ENCODE peak calls at places on chromosomes 5 and 9, in nine cellular contexts. Y is Calu3; G is CD8-positive, alpha-beta T cell; E is WTC11; N is fibroblast of mammary gland; W is breast epithelium; C is GM12865; Z is endothelial cell of umbilical vein; Q is tibial artery. H is an unnamed sample.
A peak's percentile ranks its signal among the peaks of the same experiment; 100 is the strongest.

GRCh38 chr9:113620377-113621161 is 157.0 kb downstream of the RGS3 start:
- DNase-seq in Y (peak; percentile 81), G (no peak), E (no peak), N (peak; percentile 79), W (peak; percentile 79), C (no peak), Z (peak; percentile 96), Q (peak; percentile 67), H (peak; percentile 95)

GRCh38 chr5:53642006-53642405 is 81.6 kb downstream of the NDUFS4 start:
- DNase-seq in Y (peak; percentile 22), G (no peak), E (no peak), N (peak; percentile 13), W (no peak), C (no peak), Z (peak; percentile 35), Q (no peak), H (no peak)

GRCh38 chr5:139377226-139377625 is 5.9 kb downstream of the SLC23A1 start:
- DNase-seq in Y (no peak), G (no peak), E (no peak), N (no peak), W (no peak), C (no peak), Z (no peak), Q (no peak), H (no peak)

GRCh38 chr9:3865373-3865772 is 339.6 kb upstream of the RFX3 start:
- DNase-seq in Y (no peak), G (no peak), E (no peak), N (peak; percentile 86), W (no peak), C (no peak), Z (peak; percentile 6), Q (no peak), H (peak; percentile 35)

GRCh38 chr5:76737846-76738245 is 21.9 kb downstream of the F2R start:
- DNase-seq in Y (no peak), G (no peak), E (no peak), N (no peak), W (no peak), C (no peak), Z (no peak), Q (no peak), H (no peak)

GRCh38 chr9:18970393-18970792 is 62.6 kb downstream of the SAXO1 start:
- DNase-seq in Y (no peak), G (no peak), E (no peak), N (no peak), W (no peak), C (no peak), Z (no peak), Q (no peak), H (no peak)

GRCh38 chr9:14322211-14323082 is 8.5 kb upstream of the NFIB start:
- DNase-seq in Y (peak; percentile 88), G (peak; percentile 63), E (peak; percentile 90), N (peak; percentile 83), W (peak; percentile 90), C (peak; percentile 90), Z (peak; percentile 93), Q (peak; percentile 91), H (peak; percentile 94)

GRCh38 chr9:126411225-126411947 is 84.8 kb downstream of the MVB12B start:
- DNase-seq in Y (no peak), G (peak; percentile 68), E (no peak), N (no peak), W (no peak), C (peak; percentile 84), Z (no peak), Q (no peak), H (no peak)

GRCh38 chr9:121744687-121745395 is 93.4 kb downstream of the DAB2IP start:
- DNase-seq in Y (no peak), G (peak; percentile 12), E (no peak), N (no peak), W (no peak), C (no peak), Z (no peak), Q (no peak), H (no peak)

GRCh38 chr9:98290411-98290810 is 35.0 kb upstream of the TBC1D2 start:
- DNase-seq in Y (no peak), G (no peak), E (no peak), N (no peak), W (no peak), C (no peak), Z (no peak), Q (no peak), H (no peak)

GRCh38 chr9:125359011-125359410 is 97.4 kb downstream of the GAPVD1 start:
- DNase-seq in Y (no peak), G (no peak), E (no peak), N (no peak), W (no peak), C (no peak), Z (no peak), Q (no peak), H (no peak)

GRCh38 chr9:125366676-125367075 is 105.0 kb downstream of the GAPVD1 start:
- DNase-seq in Y (no peak), G (no peak), E (no peak), N (no peak), W (no peak), C (no peak), Z (no peak), Q (no peak), H (no peak)

GRCh38 chr9:125360621-125361020 is 99.0 kb downstream of the GAPVD1 start:
- DNase-seq in Y (no peak), G (no peak), E (no peak), N (no peak), W (no peak), C (peak; percentile 16), Z (no peak), Q (no peak), H (no peak)

GRCh38 chr9:125356032-125356431 is 94.4 kb downstream of the GAPVD1 start:
- DNase-seq in Y (no peak), G (no peak), E (no peak), N (no peak), W (no peak), C (no peak), Z (no peak), Q (no peak), H (no peak)

GRCh38 chr9:125361837-125362531 is 100.4 kb downstream of the GAPVD1 start:
- DNase-seq in Y (no peak), G (no peak), E (peak; percentile 39), N (peak; percentile 39), W (no peak), C (peak; percentile 31), Z (peak; percentile 13), Q (no peak), H (peak; percentile 44)
- TF ChIP-seq CTCF in Y (no peak), G (no peak), E (no peak), N (peak; percentile 37), W (no peak), C (peak; percentile 6), Z (no peak), Q (no peak), H (peak; percentile 46)

GRCh38 chr9:21336467-21336866 is 1.3 kb upstream of the KLHL9 start:
- DNase-seq in Y (no peak), G (no peak), E (no peak), N (no peak), W (no peak), C (no peak), Z (no peak), Q (no peak), H (no peak)
- TF ChIP-seq CTCF in Y (no peak), G (no peak), E (no peak), N (no peak), W (no peak), C (no peak), Z (no peak), Q (no peak), H (no peak)

GRCh38 chr5:80835128-80835527 is 125.0 kb upstream of the RASGRF2 start:
- DNase-seq in Y (no peak), G (no peak), E (no peak), N (no peak), W (no peak), C (no peak), Z (no peak), Q (no peak), H (no peak)

GRCh38 chr5:80834710-80835109 is 125.5 kb upstream of the RASGRF2 start:
- DNase-seq in Y (no peak), G (no peak), E (no peak), N (no peak), W (no peak), C (peak; percentile 16), Z (no peak), Q (no peak), H (no peak)

GRCh38 chr5:80837679-80838078 is 122.5 kb upstream of the RASGRF2 start:
- DNase-seq in Y (no peak), G (peak; percentile 19), E (no peak), N (no peak), W (no peak), C (peak; percentile 85), Z (no peak), Q (no peak), H (no peak)
- TF ChIP-seq CTCF in Y (no peak), G (no peak), E (no peak), N (no peak), W (no peak), C (no peak), Z (no peak), Q (no peak), H (no peak)

GRCh38 chr5:1736889-1737711 is 62.5 kb downstream of the MRPL36 start:
- DNase-seq in Y (no peak), G (no peak), E (no peak), N (no peak), W (no peak), C (no peak), Z (no peak), Q (no peak), H (no peak)
- TF ChIP-seq CTCF in Y (no peak), G (no peak), E (no peak), N (no peak), W (no peak), C (no peak), Z (no peak), Q (no peak), H (no peak)

DNA sequence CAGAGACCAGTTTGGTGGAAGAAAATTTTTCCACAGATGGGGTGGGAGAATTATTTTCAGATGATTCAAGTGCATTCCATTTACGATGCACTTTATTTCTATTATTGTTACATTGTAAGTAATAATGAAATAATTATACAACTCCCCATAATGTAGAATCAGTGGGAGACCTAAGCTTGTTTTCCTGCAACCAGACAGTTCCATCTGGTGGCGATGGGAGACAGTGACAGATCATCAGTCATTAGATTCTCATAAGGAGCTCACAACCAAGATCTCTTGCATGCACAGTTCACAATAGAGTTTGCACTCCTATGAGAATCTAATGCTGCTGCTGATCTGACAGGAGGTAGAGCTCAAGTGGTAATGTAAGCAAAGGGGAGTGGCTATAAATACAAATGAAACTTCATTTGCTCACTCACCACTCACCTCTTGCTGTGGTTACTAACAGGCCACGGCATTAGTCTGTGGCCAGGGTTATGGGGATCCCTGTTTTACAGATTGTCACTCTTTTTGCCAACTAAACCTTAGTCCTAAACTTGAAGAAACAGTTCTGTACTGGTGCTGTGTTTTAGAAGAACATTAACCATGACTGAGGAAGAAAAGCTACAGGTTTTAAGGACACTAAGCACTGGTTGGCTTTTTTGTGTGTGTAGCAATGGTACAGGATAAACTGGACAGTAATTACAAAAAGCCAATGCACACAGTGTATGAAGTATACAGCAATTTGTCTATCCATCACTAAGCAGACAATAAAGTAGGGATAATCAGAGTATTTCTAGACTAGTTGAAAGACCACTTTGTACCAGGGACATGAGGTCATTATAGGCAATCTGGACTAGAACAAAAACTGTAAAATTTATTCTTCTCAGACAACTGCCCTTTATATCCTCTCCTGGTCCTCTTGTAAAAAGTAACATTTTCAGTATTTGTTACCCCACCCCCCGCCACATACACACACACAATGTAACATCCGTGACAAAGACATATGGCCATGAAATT is 9.9 kb downstream of the TMEM232 start:
- DNase-seq in Y (no peak), G (no peak), E (no peak), N (no peak), W (no peak), C (no peak), Z (no peak), Q (no peak), H (no peak)
- TF ChIP-seq CTCF in Y (no peak), G (no peak), E (no peak), N (no peak), W (no peak), C (no peak), Z (no peak), Q (peak; percentile 5), H (no peak)